ENCODE peak calls at places on chromosomes 7 and 10, in nine cellular contexts. L, C, X, D, S, K, O, W and I are unnamed samples.

GRCh38 chr10:79130255-79130654 is 61.5 kb downstream of the ZMIZ1 start:
- DNase-seq in C (no peak), D (no peak), K (no peak), W (no peak), L (no peak), O (no peak), S (no peak), X (no peak), I (no peak)

GRCh38 chr10:60236869-60237524 is 152.7 kb downstream of the ANK3 start:
- DNase-seq in S (peak), X (peak), C (no peak), O (no peak), K (no peak), D (no peak), W (peak), L (peak), I (no peak)

GRCh38 chr7:157795199-157795598 is 458.4 kb downstream of the DNAJB6 start:
- DNase-seq in K (no peak), W (no peak), S (no peak), L (no peak), C (no peak), D (no peak), X (no peak), O (no peak), I (no peak)

GRCh38 chr7:43535810-43536585 is 46.9 kb upstream of the STK17A start:
- DNase-seq in K (peak), S (peak), C (no peak), X (no peak), O (peak), W (no peak), D (no peak), L (no peak), I (no peak)

GRCh38 chr10:43069597-43069996 is 7.3 kb upstream of the RET start:
- DNase-seq in K (no peak), O (no peak), C (no peak), D (no peak), X (no peak), L (no peak), S (no peak), W (no peak), I (no peak)

GRCh38 chr7:74371381-74372059 is 82.2 kb upstream of the GTF2IRD1 start:
- DNase-seq in C (peak), X (peak), D (no peak), O (peak), S (no peak), W (no peak), L (no peak), K (no peak), I (peak)

GRCh38 chr10:11276475-11276990 is 258.9 kb downstream of the CELF2 start:
- DNase-seq in K (no peak), X (no peak), W (no peak), D (no peak), O (no peak), C (no peak), S (no peak), L (no peak), I (no peak)

GRCh38 chr7:43431020-43431595 is 151.8 kb upstream of the STK17A start:
- DNase-seq in W (no peak), S (peak), D (no peak), X (no peak), C (no peak), K (peak), L (no peak), O (no peak), I (no peak)

GRCh38 chr7:36607741-36608140 is 116.6 kb downstream of the AOAH start:
- DNase-seq in L (no peak), K (no peak), D (no peak), X (no peak), S (no peak), C (no peak), O (no peak), W (no peak), I (no peak)

GRCh38 chr10:98391578-98391991 is 23.4 kb downstream of the PYROXD2 start:
- DNase-seq in K (no peak), D (no peak), W (no peak), S (peak), X (no peak), C (no peak), L (peak), O (no peak), I (no peak)

GRCh38 chr7:99623702-99624447 is 7.1 kb downstream of the ZSCAN25 start:
- DNase-seq in L (no peak), O (no peak), X (peak), W (no peak), K (no peak), S (no peak), D (no peak), C (no peak), I (peak)

GRCh38 chr7:135744938-135745701 is 3.5 kb downstream of the FAM180A start:
- DNase-seq in S (peak), L (no peak), O (peak), K (peak), X (no peak), W (no peak), C (no peak), D (no peak), I (no peak)

GRCh38 chr10:84193327-84193726 is 1.0 kb upstream of the CDHR1 start:
- DNase-seq in O (no peak), X (no peak), L (peak), W (no peak), S (no peak), C (no peak), K (no peak), D (no peak), I (no peak)

GRCh38 chr10:111211756-111212155 is 134.9 kb downstream of the ADRA2A start:
- DNase-seq in C (no peak), K (no peak), S (peak), X (no peak), W (no peak), D (no peak), L (no peak), O (no peak), I (no peak)

GRCh38 chr7:26379711-26380110 is 88.0 kb downstream of the SNX10 start:
- DNase-seq in K (no peak), C (no peak), X (no peak), W (no peak), D (no peak), O (no peak), S (no peak), L (no peak), I (no peak)

GRCh38 chr7:135801877-135802276 is 53.3 kb upstream of the FAM180A start:
- DNase-seq in O (no peak), X (no peak), K (no peak), C (no peak), D (no peak), L (no peak), W (no peak), S (no peak), I (no peak)

GRCh38 chr10:31071232-31071999 is 39.8 kb upstream of the ZNF438 start:
- DNase-seq in C (no peak), L (no peak), W (no peak), S (peak), O (peak), X (no peak), D (no peak), K (peak), I (no peak)

GRCh38 chr7:39399976-39400375 is 166.2 kb upstream of the YAE1 start:
- DNase-seq in W (no peak), L (no peak), O (no peak), S (no peak), C (no peak), X (no peak), D (no peak), K (no peak), I (no peak)

GRCh38 chr7:12637819-12638592 is 49.4 kb upstream of the ARL4A start:
- DNase-seq in W (no peak), O (no peak), C (no peak), D (no peak), X (no peak), L (no peak), S (no peak), K (no peak), I (no peak)